ENCODE peak calls at places on chromosomes 4 and X, in five cellular contexts. M is tibial nerve, K is brain pericyte, A is LoVo, U is left lung. C is an unnamed sample.

GRCh38 chrX:65528705-65529340 is 5.8 kb downstream of the LAS1L start:
- DNase-seq in U (no peak), K (no peak), M (peak; percentile 42), A (peak; percentile 9), C (peak; percentile 3)

GRCh38 chr4:176845636-176846035 is 52.9 kb upstream of the VEGFC start:
- DNase-seq in K (no peak), M (no peak), A (no peak), U (no peak), C (no peak)

GRCh38 chr4:5753766-5754528 is 42.9 kb downstream of the EVC start:
- DNase-seq in U (no peak), K (no peak), A (peak; percentile 28), M (no peak), C (no peak)

GRCh38 chrX:8036914-8037313 is 109.7 kb upstream of the PNPLA4 start:
- DNase-seq in K (no peak), A (no peak), M (no peak), U (no peak), C (no peak)

GRCh38 chr4:183286590-183287308 is 33.3 kb downstream of the CLDN22 start:
- DNase-seq in K (no peak), M (no peak), A (no peak), U (no peak), C (no peak)

GRCh38 chr4:108571027-108571569 is 49.3 kb upstream of the RPL34 start:
- DNase-seq in A (no peak), K (no peak), M (no peak), U (no peak), C (no peak)

GRCh38 chr4:3512719-3513118 is 19.5 kb downstream of the LRPAP1 start:
- DNase-seq in K (no peak), A (no peak), U (no peak), M (no peak), C (no peak)

GRCh38 chr4:26252349-26252748 is 68.5 kb upstream of the RBPJ start:
- DNase-seq in A (peak; percentile 38), U (no peak), M (no peak), K (no peak), C (no peak)

GRCh38 chr4:148273501-148273986 is 168.7 kb downstream of the NR3C2 start:
- DNase-seq in K (no peak), M (no peak), A (no peak), U (no peak), C (no peak)

GRCh38 chr4:48403358-48403757 is 62.0 kb downstream of the SLAIN2 start:
- DNase-seq in A (no peak), M (no peak), U (no peak), K (no peak), C (no peak)

GRCh38 chr4:17038510-17039176 is 140.2 kb upstream of the LDB2 start:
- DNase-seq in K (no peak), M (no peak), U (no peak), A (no peak), C (no peak)

GRCh38 chr4:94409375-94409679 is 42.4 kb upstream of the PDLIM5 start:
- DNase-seq in U (no peak), A (no peak), M (no peak), K (no peak), C (no peak)

GRCh38 chrX:22395372-22395771 is 122.7 kb downstream of the CBLL2 start:
- DNase-seq in A (no peak), U (no peak), K (no peak), M (no peak), C (no peak)

GRCh38 chrX:3638280-3638873 is 75.1 kb downstream of the PRKX start:
- DNase-seq in K (no peak), U (no peak), M (peak; percentile 29), A (peak; percentile 6), C (peak; percentile 43)

GRCh38 chrX:70038951-70039350 is 10.8 kb downstream of the AWAT2 start:
- DNase-seq in U (no peak), M (no peak), A (no peak), K (no peak), C (no peak)

GRCh38 chr4:25827897-25828296 is 34.9 kb downstream of the SEL1L3 start:
- DNase-seq in K (no peak), U (no peak), A (no peak), M (no peak), C (no peak)

GRCh38 chrX:100895365-100896075 is 21.4 kb upstream of the NOX1 start:
- DNase-seq in U (no peak), K (no peak), M (peak; percentile 4), A (peak; percentile 4), C (no peak)

GRCh38 chrX:153828308-153828707 is 2.0 kb downstream of the PDZD4 start:
- DNase-seq in M (no peak), U (no peak), K (no peak), A (no peak), C (no peak)

GRCh38 chrX:47384502-47384901 is 14.1 kb downstream of the ZNF157 start:
- DNase-seq in K (no peak), A (peak; percentile 39), U (peak; percentile 49), M (peak; percentile 71), C (peak; percentile 72)

GRCh38 chr4:19780871-19781270 is 470.8 kb upstream of the SLIT2 start:
- DNase-seq in A (no peak), U (no peak), K (no peak), M (no peak), C (no peak)

GRCh38 chr4:90951037-90951436 is 823.8 kb downstream of the CCSER1 start:
- DNase-seq in A (peak; percentile 65), U (no peak), K (no peak), M (no peak), C (no peak)

GRCh38 chrX:45454235-45454634 is 253.6 kb upstream of the DIPK2B start:
- DNase-seq in K (no peak), U (no peak), A (no peak), M (no peak), C (no peak)

GRCh38 chr4:1979477-1980196 is 29.1 kb downstream of the NELFA start:
- DNase-seq in U (no peak), M (no peak), K (no peak), A (no peak), C (no peak)

GRCh38 chr4:54496412-54496811 is 161.3 kb upstream of the KIT start:
- DNase-seq in U (no peak), A (no peak), K (no peak), M (no peak), C (no peak)

GRCh38 chr4:96052827-96053226 is 212.9 kb downstream of the PDHA2 start:
- DNase-seq in U (no peak), A (no peak), K (no peak), M (no peak), C (no peak)

GRCh38 chrX:54171527-54171926 is 11.5 kb downstream of the FAM120C start:
- DNase-seq in U (no peak), M (no peak), A (no peak), K (no peak), C (no peak)

GRCh38 chr4:80611366-80611765 is 275.8 kb downstream of the CFAP299 start:
- DNase-seq in K (no peak), M (no peak), A (peak; percentile 36), U (no peak), C (no peak)

GRCh38 chr4:47741200-47741599 is 96.7 kb downstream of the CORIN start:
- DNase-seq in K (no peak), U (no peak), A (no peak), M (no peak), C (no peak)

GRCh38 chr4:151537726-151538125 is 128.8 kb downstream of the FHIP1A start:
- DNase-seq in U (no peak), A (no peak), M (peak; percentile 5), K (no peak), C (no peak)

C was measured in NCI-H1694.